ENCODE peak calls at places on chromosomes 6 and 20, in seven cellular contexts. T is endothelial cell of umbilical vein; K is ascending aorta; G is astrocyte; V is CD8-positive, alpha-beta T cell; Y is psoas muscle; D is spleen. A is an unnamed sample.

GRCh38 chr20:16459019-16459700 is 114.1 kb downstream of the KIF16B start:
- DNase-seq in K (no peak), G (peak; percentile 79), T (peak; percentile 29), Y (peak; percentile 56), D (no peak), V (no peak), A (peak; percentile 72)

GRCh38 chr6:66788579-66788978 is 1081.6 kb upstream of the EYS start:
- DNase-seq in K (no peak), D (no peak), Y (no peak), G (no peak), T (no peak), V (no peak), A (no peak)

GRCh38 chr6:160931378-160932343 is 59.9 kb upstream of the MAP3K4 start:
- DNase-seq in D (no peak), K (no peak), T (no peak), G (no peak), Y (no peak), V (no peak), A (no peak)

GRCh38 chr20:52104546-52105044 is 87.0 kb downstream of the ZFP64 start:
- DNase-seq in T (peak; percentile 36), K (no peak), G (peak; percentile 23), V (no peak), Y (no peak), D (no peak), A (no peak)

GRCh38 chr6:105401247-105402089 is 1.4 kb downstream of the PREP start:
- DNase-seq in V (no peak), Y (no peak), G (peak; percentile 7), K (no peak), D (no peak), T (no peak), A (no peak)

GRCh38 chr6:160093061-160093460 is 28.6 kb upstream of the SLC22A1 start:
- DNase-seq in Y (no peak), T (no peak), K (no peak), G (no peak), D (peak; percentile 29), V (no peak), A (no peak)

GRCh38 chr6:44630125-44631028 is 242.9 kb downstream of the CDC5L start:
- DNase-seq in T (peak; percentile 19), Y (no peak), G (peak; percentile 63), D (no peak), K (no peak), V (no peak), A (no peak)

GRCh38 chr6:25927721-25928359 is 2.7 kb downstream of the SLC17A2 start:
- DNase-seq in D (no peak), V (no peak), K (no peak), G (peak; percentile 26), T (no peak), Y (no peak), A (no peak)

GRCh38 chr6:141183368-141183767 is 949.4 kb upstream of the GJE1 start:
- DNase-seq in V (no peak), G (no peak), Y (no peak), T (no peak), D (no peak), K (no peak), A (no peak)
- TF ChIP-seq CTCF in V (no peak), G (no peak), Y (no peak), T (no peak), D (no peak), K (no peak), A (no peak)

GRCh38 chr20:1389703-1390385 is 3.0 kb downstream of the FKBP1A start:
- DNase-seq in V (no peak), Y (no peak), D (no peak), T (peak; percentile 36), K (no peak), G (no peak), A (no peak)

GRCh38 chr20:1390552-1391403 is 2.1 kb downstream of the FKBP1A start:
- DNase-seq in D (no peak), G (no peak), K (no peak), T (peak; percentile 49), V (no peak), Y (no peak), A (no peak)

GRCh38 chr20:1386323-1386722 is 6.5 kb downstream of the FKBP1A start:
- DNase-seq in K (no peak), T (no peak), G (no peak), D (no peak), Y (no peak), V (no peak), A (no peak)

GRCh38 chr20:1388253-1388652 is 4.6 kb downstream of the FKBP1A start:
- DNase-seq in D (no peak), T (no peak), Y (no peak), G (no peak), K (no peak), V (no peak), A (no peak)

GRCh38 chr20:1388706-1389483 is 4.0 kb downstream of the FKBP1A start:
- DNase-seq in T (peak; percentile 34), K (no peak), D (no peak), V (peak; percentile 31), Y (no peak), G (no peak), A (no peak)
- H3K4me3 ChIP-seq in T (no peak overlapping the region), K (no peak overlapping the region), D (peak overlapping the region; percentile 98), V (peak overlapping the region; percentile 23), Y (peak overlapping the region; percentile 88), G (no peak overlapping the region), A (peak overlapping the region; percentile 20)

GRCh38 chr20:50306478-50307423 is 116.1 kb downstream of the CEBPB start:
- DNase-seq in Y (no peak), D (peak; percentile 49), G (no peak), T (no peak), V (no peak), K (no peak), A (no peak)
- H3K4me1 ChIP-seq in Y (peaks cover 68% of the 10 kb centered on the region), D (peaks cover 73% of the 10 kb centered on the region), G (peaks cover 46% of the 10 kb centered on the region), T (peaks cover 9% of the 10 kb centered on the region), V (no peaks in the 10 kb centered on the region), K (peaks cover 21% of the 10 kb centered on the region), A (peaks cover 75% of the 10 kb centered on the region)

DNA sequence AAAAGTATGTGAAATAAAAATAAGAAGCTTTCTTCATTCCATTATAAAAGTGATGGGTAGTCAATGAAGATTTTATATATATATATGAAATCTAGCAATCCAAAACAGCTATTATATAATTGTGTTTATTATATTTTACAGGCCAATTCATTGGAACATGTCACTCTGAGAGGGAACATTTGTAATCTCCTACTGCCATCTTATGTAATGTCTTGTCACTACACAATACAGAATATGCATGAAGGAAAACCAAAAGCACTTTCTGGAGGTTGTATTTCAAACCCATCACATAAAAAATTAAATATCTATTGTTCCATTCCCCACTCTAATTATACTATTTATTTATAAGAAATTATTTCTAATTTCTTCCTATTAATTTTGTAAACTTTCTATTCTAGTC is 31.5 kb upstream of the IRAK1BP1 start:
- DNase-seq in G (no peak), K (no peak), T (no peak), V (no peak), D (no peak), Y (no peak), A (no peak)
- TF ChIP-seq CTCF in G (peak; percentile 18), K (peak; percentile 32), T (no peak), V (no peak), D (no peak), Y (no peak), A (peak; percentile 39)